ENCODE peak calls at places on chromosomes 2 and 18, in six cellular contexts. K, X, R, G, B and H are unnamed samples.

GRCh38 chr2:109644571-109645275 is 30.6 kb downstream of the SOWAHC start:
- DNase-seq in R (no peak), X (no peak), B (peak), G (peak), K (no peak), H (no peak)

GRCh38 chr2:88350641-88351601 is 101.6 kb downstream of the FOXI3 start:
- DNase-seq in G (peak), B (peak), R (peak), X (peak), K (peak), H (peak)

GRCh38 chr2:164735309-164735919 is 106.2 kb downstream of the COBLL1 start:
- DNase-seq in K (no peak), G (no peak), R (peak), B (peak), X (no peak), H (no peak)

GRCh38 chr18:43017622-43018021 is 97.9 kb downstream of the RIT2 start:
- DNase-seq in X (no peak), B (no peak), R (no peak), G (no peak), K (no peak), H (no peak)

GRCh38 chr18:49494660-49495059 is 7.6 kb upstream of the C18orf32 start:
- DNase-seq in K (no peak), R (no peak), G (no peak), B (no peak), X (peak), H (no peak)

GRCh38 chr18:78192044-78192443 is 787.6 kb upstream of the SALL3 start:
- DNase-seq in K (no peak), G (peak), R (no peak), B (peak), X (no peak), H (no peak)

GRCh38 chr2:218478544-218478943 is 59.6 kb downstream of the VIL1 start:
- DNase-seq in K (no peak), X (no peak), G (no peak), B (no peak), R (no peak), H (no peak)

GRCh38 chr2:111054791-111055627 is 65.7 kb upstream of the BCL2L11 start:
- DNase-seq in G (no peak), B (no peak), K (no peak), X (no peak), R (peak), H (no peak)

GRCh38 chr2:241007880-241008710 is 9.7 kb downstream of the SNED1 start:
- DNase-seq in G (no peak), R (no peak), B (no peak), X (no peak), K (no peak), H (no peak)

GRCh38 chr18:47260924-47261701 is 9.7 kb upstream of the SKOR2 start:
- DNase-seq in G (no peak), K (no peak), X (no peak), B (no peak), R (no peak), H (no peak)

GRCh38 chr2:23485841-23486395 is 100.9 kb downstream of the KLHL29 start:
- DNase-seq in K (no peak), X (no peak), R (no peak), B (no peak), G (no peak), H (no peak)

GRCh38 chr2:69253033-69253535 is 133.9 kb downstream of the GFPT1 start:
- DNase-seq in B (no peak), K (no peak), R (no peak), G (no peak), X (peak), H (no peak)

GRCh38 chr2:234308814-234309195 is 188.1 kb downstream of the ARL4C start:
- DNase-seq in B (peak), G (no peak), X (peak), R (peak), K (peak), H (peak)

GRCh38 chr2:172052000-172052983 is 33.0 kb upstream of the DLX1 start:
- DNase-seq in X (peak), G (no peak), R (no peak), K (no peak), B (no peak), H (no peak)

GRCh38 chr18:56285387-56286055 is 352.9 kb downstream of the TXNL1 start:
- DNase-seq in R (no peak), X (no peak), B (peak), G (no peak), K (no peak), H (no peak)

GRCh38 chr18:51135361-51135760 is 62.1 kb downstream of the MEX3C start:
- DNase-seq in R (no peak), G (no peak), X (peak), K (no peak), B (peak), H (no peak)

GRCh38 chr2:43169091-43169936 is 57.1 kb downstream of the ZFP36L2 start:
- DNase-seq in G (no peak), X (no peak), K (no peak), R (peak), B (peak), H (peak)

GRCh38 chr2:65103013-65103720 is 26.7 kb downstream of the RAB1A start:
- DNase-seq in X (no peak), R (no peak), K (no peak), B (no peak), G (no peak), H (no peak)

GRCh38 chr2:239043326-239043725 is 195.4 kb downstream of the TWIST2 start:
- DNase-seq in X (no peak), B (no peak), K (no peak), G (no peak), R (no peak), H (no peak)

GRCh38 chr2:100126172-100126571 is 16.2 kb downstream of the AFF3 start:
- DNase-seq in X (no peak), G (no peak), K (no peak), B (no peak), R (no peak), H (no peak)

GRCh38 chr2:202376460-202377307 is 557 bp downstream of the BMPR2 start:
- DNase-seq in B (peak), R (peak), X (no peak), G (peak), K (peak), H (no peak)

GRCh38 chr2:208358758-208359631 is 47.6 kb upstream of the PTH2R start:
- DNase-seq in K (no peak), X (peak), G (no peak), R (no peak), B (no peak), H (no peak)

GRCh38 chr2:119066272-119066804 is 92.2 kb downstream of the C1QL2 start:
- DNase-seq in X (no peak), B (peak), R (no peak), G (no peak), K (no peak), H (no peak)

GRCh38 chr2:60355849-60356261 is 197.6 kb downstream of the BCL11A start:
- DNase-seq in G (no peak), X (no peak), R (peak), B (no peak), K (no peak), H (no peak)

GRCh38 chr2:212811946-212812345 is 273.3 kb upstream of the ERBB4 start:
- DNase-seq in G (no peak), R (no peak), B (peak), X (no peak), K (no peak), H (no peak)

GRCh38 chr2:55887906-55888625 is 35.5 kb downstream of the EFEMP1 start:
- DNase-seq in K (no peak), B (peak), X (peak), G (no peak), R (no peak), H (no peak)

DNA sequence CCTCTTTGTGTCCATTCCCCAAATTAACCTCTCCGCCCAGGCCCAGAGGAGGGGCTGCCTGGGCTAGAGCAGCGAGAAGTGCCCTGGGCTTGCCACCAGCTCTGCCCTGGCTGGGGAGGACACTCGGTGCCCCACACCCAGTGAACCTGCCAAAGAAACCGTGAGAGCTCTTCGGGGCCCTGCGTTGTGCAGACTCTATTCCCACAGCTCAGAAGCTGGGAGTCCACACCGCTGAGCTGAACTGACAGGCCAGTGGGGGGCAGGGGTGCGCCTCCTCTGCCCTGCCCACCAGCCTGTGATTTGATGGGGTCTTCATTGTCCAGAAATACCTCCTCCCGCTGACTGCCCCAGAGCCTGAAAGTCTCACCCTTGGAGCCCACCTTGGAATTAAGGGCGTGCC is 13.5 kb downstream of the KHK start:
- DNase-seq in X (no peak), K (no peak), R (no peak), B (no peak), G (no peak), H (no peak)
- TF ChIP-seq CTCF in X (no peak), K (no peak), R (peak), B (no peak), G (no peak), H (no peak)

GRCh38 chr2:141676139-141676538 is 454.7 kb downstream of the LRP1B start:
- DNase-seq in B (no peak), K (no peak), R (no peak), G (no peak), X (no peak), H (no peak)
- H3K4me3 ChIP-seq in B (no peak), K (no peak), R (no peak), G (no peak), X (no peak), H (no peak)

GRCh38 chr2:8003462-8004075 is 678.3 kb upstream of the ID2 start:
- DNase-seq in R (no peak), K (peak), B (no peak), X (peak), G (no peak), H (no peak)

GRCh38 chr2:8004250-8004681 is 677.6 kb upstream of the ID2 start:
- DNase-seq in G (no peak), R (peak), B (peak), K (peak), X (peak), H (no peak)

GRCh38 chr2:7999683-8000476 is 682.0 kb upstream of the ID2 start:
- DNase-seq in X (no peak), K (no peak), G (no peak), B (peak), R (no peak), H (no peak)

GRCh38 chr2:8002765-8003393 is 679.0 kb upstream of the ID2 start:
- DNase-seq in B (no peak), K (no peak), X (no peak), R (no peak), G (no peak), H (no peak)

GRCh38 chr2:8000861-8001260 is 681.0 kb upstream of the ID2 start:
- DNase-seq in K (no peak), R (peak), B (no peak), X (no peak), G (no peak), H (no peak)
- TF ChIP-seq CTCF in K (no peak), R (peak), B (peak), X (peak), G (peak), H (peak)

GRCh38 chr18:35582899-35583558 is 1.5 kb downstream of the GALNT1 start:
- DNase-seq in B (peak), G (no peak), R (peak), X (peak), K (no peak), H (no peak)
- H3K4me3 ChIP-seq in B (peak), G (no peak), R (peak), X (peak), K (no peak), H (peak)

GRCh38 chr2:46913471-46914381 is 1.9 kb downstream of the MCFD2 start:
- DNase-seq in X (peak), B (peak), R (no peak), K (no peak), G (peak), H (no peak)
- TF ChIP-seq CTCF in X (peak), B (no peak), R (peak), K (no peak), G (no peak), H (no peak)

DNA sequence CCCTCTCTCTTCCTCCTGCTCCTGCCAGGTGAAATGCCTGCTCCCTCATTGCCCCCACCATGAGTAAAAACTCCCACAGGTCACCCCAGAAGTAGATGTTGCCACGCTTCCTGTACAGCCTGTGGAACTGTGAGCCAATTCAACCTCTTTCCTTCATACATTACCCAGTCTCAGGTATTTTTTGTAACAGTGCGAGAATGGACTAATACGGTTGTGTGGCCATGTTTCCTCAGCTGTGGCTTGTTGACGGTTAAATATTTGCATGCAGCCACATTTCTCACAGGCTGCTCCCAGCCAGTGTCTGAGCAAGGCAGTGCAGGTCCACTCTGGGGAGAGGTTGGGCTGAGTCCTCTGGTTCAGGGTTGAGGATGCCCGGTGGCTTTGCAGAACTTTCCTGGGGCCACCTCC is 27.8 kb upstream of the COPS8 start:
- DNase-seq in G (no peak), B (no peak), R (peak), X (no peak), K (no peak), H (peak)
- H3K4me3 ChIP-seq in G (no peak), B (no peak), R (peak), X (no peak), K (no peak), H (peak)